ENCODE peak calls at places on chromosomes 2 and 18, in five cellular contexts. H, I, R, F and S are unnamed samples.

GRCh38 chr2:235030126-235030525 is 78.3 kb downstream of the SH3BP4 start:
- DNase-seq in H (no peak), I (no peak), R (no peak), F (no peak), S (no peak)

GRCh38 chr2:189580662-189581353 is at the start of gene SLC40A1:
- DNase-seq in I (peak; percentile 64), H (peak; percentile 88), R (peak; percentile 47), F (peak; percentile 48), S (peak; percentile 82)

GRCh38 chr2:241107384-241107783 is 5.3 kb upstream of the MTERF4 start:
- DNase-seq in I (no peak), H (no peak), R (no peak), F (no peak), S (no peak)

GRCh38 chr2:238868616-238869292 is 20.9 kb downstream of the TWIST2 start:
- DNase-seq in H (peak; percentile 58), R (no peak), I (peak; percentile 60), F (peak; percentile 50), S (no peak)

GRCh38 chr18:57670046-57670445 is 48.4 kb upstream of the NARS1 start:
- DNase-seq in R (no peak), F (no peak), H (no peak), I (no peak), S (no peak)

GRCh38 chr2:54904836-54905235 is 145.4 kb downstream of the RTN4 start:
- DNase-seq in R (no peak), F (no peak), I (no peak), H (no peak), S (peak; percentile 70)

GRCh38 chr2:147843421-147843863 is 1.4 kb upstream of the ACVR2A start:
- DNase-seq in F (no peak), R (no peak), H (no peak), I (no peak), S (no peak)

GRCh38 chr2:231191896-231192872 is 6.2 kb upstream of the ARMC9 start:
- DNase-seq in H (peak; percentile 81), R (no peak), I (peak; percentile 74), F (peak; percentile 63), S (peak; percentile 62)

GRCh38 chr2:208266641-208267335 is 733 bp downstream of the PIKFYVE start:
- DNase-seq in I (peak; percentile 38), F (no peak), H (no peak), R (no peak), S (no peak)

GRCh38 chr18:10748641-10749040 is 222.8 kb downstream of the NAPG start:
- DNase-seq in I (peak; percentile 49), R (no peak), F (peak; percentile 42), H (no peak), S (no peak)

GRCh38 chr18:70024088-70024487 is 76.4 kb upstream of the CD226 start:
- DNase-seq in H (no peak), R (no peak), F (no peak), I (no peak), S (no peak)

GRCh38 chr2:86068098-86069047 is 37.3 kb downstream of the POLR1A start:
- DNase-seq in I (peak; percentile 68), F (peak; percentile 63), H (no peak), R (peak; percentile 72), S (no peak)

GRCh38 chr2:129711816-129712420 is 267.5 kb upstream of the RAB6C start:
- DNase-seq in F (no peak), H (no peak), I (no peak), R (no peak), S (no peak)

GRCh38 chr2:17747684-17748452 is 5.7 kb downstream of the SMC6 start:
- DNase-seq in R (no peak), H (no peak), I (peak; percentile 42), F (peak; percentile 25), S (no peak)

GRCh38 chr2:72112421-72112820 is 35.2 kb downstream of the CYP26B1 start:
- DNase-seq in I (peak; percentile 70), R (no peak), F (peak; percentile 58), H (no peak), S (peak; percentile 9)

GRCh38 chr2:206790311-206790935 is 25.0 kb downstream of the FASTKD2 start:
- DNase-seq in R (no peak), F (peak; percentile 71), I (peak; percentile 75), H (no peak), S (no peak)

GRCh38 chr2:54370405-54371104 is 85.6 kb upstream of the SPTBN1 start:
- DNase-seq in F (no peak), H (no peak), I (no peak), R (no peak), S (no peak)

GRCh38 chr2:136281281-136282117 is 163.6 kb upstream of the CXCR4 start:
- DNase-seq in R (peak; percentile 25), I (no peak), F (no peak), H (no peak), S (no peak)

GRCh38 chr2:44722002-44722625 is 219.4 kb upstream of the SIX3 start:
- DNase-seq in F (no peak), R (no peak), I (no peak), H (no peak), S (no peak)

GRCh38 chr2:53724511-53724910 is 43.1 kb upstream of the CHAC2 start:
- DNase-seq in H (no peak), F (peak; percentile 83), I (peak; percentile 85), R (no peak), S (no peak)

GRCh38 chr2:83471708-83472107 is 987.4 kb downstream of the SUCLG1 start:
- DNase-seq in R (no peak), H (no peak), F (no peak), I (no peak), S (no peak)

GRCh38 chr2:163610817-163611556 is 124.8 kb downstream of the FIGN start:
- DNase-seq in F (no peak), H (peak; percentile 16), I (no peak), R (no peak), S (no peak)

GRCh38 chr2:61359058-61359457 is 111.8 kb downstream of the USP34 start:
- DNase-seq in R (no peak), F (no peak), H (no peak), I (no peak), S (no peak)

GRCh38 chr2:240341064-240341463 is 94.4 kb upstream of the GPC1 start:
- DNase-seq in F (no peak), H (no peak), I (no peak), R (no peak), S (no peak)

GRCh38 chr2:234463626-234464290 is 33.1 kb downstream of the ARL4C start:
- DNase-seq in R (peak; percentile 51), F (no peak), H (no peak), I (peak; percentile 53), S (no peak)

GRCh38 chr2:165864353-165864752 is 70.3 kb upstream of the GALNT3 start:
- DNase-seq in R (no peak), F (no peak), H (no peak), I (no peak), S (no peak)

GRCh38 chr2:43136862-43137261 is 89.5 kb downstream of the ZFP36L2 start:
- DNase-seq in I (no peak), R (peak; percentile 87), F (no peak), H (no peak), S (no peak)

GRCh38 chr2:106976548-106976947 is 90.6 kb upstream of the ST6GAL2 start:
- DNase-seq in F (no peak), R (no peak), H (no peak), I (no peak), S (no peak)

GRCh38 chr18:32049393-32050161 is 31.0 kb downstream of the RNF125 start:
- DNase-seq in H (no peak), F (peak; percentile 52), R (peak; percentile 76), I (peak; percentile 55), S (peak; percentile 54)

GRCh38 chr2:126946323-126947089 is 47.8 kb downstream of the TEX51 start:
- DNase-seq in I (no peak), R (no peak), F (no peak), H (no peak), S (no peak)

GRCh38 chr2:190976521-190976920 is 37.5 kb downstream of the STAT1 start:
- DNase-seq in R (no peak), F (no peak), H (no peak), I (no peak), S (no peak)

GRCh38 chr2:241036964-241037421 is 38.6 kb downstream of the SNED1 start:
- DNase-seq in F (no peak), H (no peak), R (peak; percentile 67), I (no peak), S (no peak)

GRCh38 chr2:40451926-40452605 is at the start of gene SLC8A1:
- DNase-seq in R (no peak), H (peak; percentile 37), F (peak; percentile 29), I (peak; percentile 61), S (no peak)

GRCh38 chr18:79384151-79384807 is 11.5 kb upstream of the NFATC1 start:
- DNase-seq in R (peak; percentile 14), I (no peak), H (no peak), F (no peak), S (peak; percentile 17)

GRCh38 chr18:75625966-75626365 is 198.5 kb upstream of the SMIM21 start:
- DNase-seq in F (peak; percentile 30), R (no peak), I (peak; percentile 53), H (no peak), S (no peak)

GRCh38 chr2:166563894-166564293 is 69.8 kb upstream of the SCN7A start:
- DNase-seq in I (peak; percentile 17), H (no peak), F (peak; percentile 14), R (no peak), S (no peak)

GRCh38 chr2:240250985-240251847 is 110.8 kb upstream of the OTOS start:
- DNase-seq in F (peak; percentile 78), H (peak; percentile 92), R (peak; percentile 40), I (peak; percentile 85), S (peak; percentile 74)

GRCh38 chr2:161041356-161041755 is 118.9 kb upstream of the TANK start:
- DNase-seq in H (no peak), R (no peak), I (peak; percentile 38), F (peak; percentile 32), S (no peak)

GRCh38 chr2:167823066-167823465 is 424.3 kb downstream of the STK39 start:
- DNase-seq in H (no peak), F (no peak), R (no peak), I (no peak), S (no peak)
- H3K4me1 ChIP-seq in H (no peaks in the 10 kb centered on the region), F (no peaks in the 10 kb centered on the region), R (no peaks in the 10 kb centered on the region), I (no peaks in the 10 kb centered on the region), S (no peaks in the 10 kb centered on the region)

GRCh38 chr2:45938649-45939511 is 287.4 kb downstream of the PRKCE start:
- DNase-seq in F (peak; percentile 94), I (peak; percentile 96), H (peak; percentile 74), R (no peak), S (peak; percentile 88)
- TF ChIP-seq CTCF in F (no peak), I (no peak), H (no peak), R (no peak), S (no peak)

GRCh38 chr2:9179572-9180201 is 26.9 kb upstream of the ASAP2 start:
- DNase-seq in R (no peak), F (peak; percentile 93), I (peak; percentile 95), H (peak; percentile 29), S (peak; percentile 81)
- H3K4me3 ChIP-seq in R (no peak overlapping the region), F (peak overlapping the region; percentile 15), I (peak overlapping the region; percentile 14), H (no peak overlapping the region), S (no peak overlapping the region)

DNA sequence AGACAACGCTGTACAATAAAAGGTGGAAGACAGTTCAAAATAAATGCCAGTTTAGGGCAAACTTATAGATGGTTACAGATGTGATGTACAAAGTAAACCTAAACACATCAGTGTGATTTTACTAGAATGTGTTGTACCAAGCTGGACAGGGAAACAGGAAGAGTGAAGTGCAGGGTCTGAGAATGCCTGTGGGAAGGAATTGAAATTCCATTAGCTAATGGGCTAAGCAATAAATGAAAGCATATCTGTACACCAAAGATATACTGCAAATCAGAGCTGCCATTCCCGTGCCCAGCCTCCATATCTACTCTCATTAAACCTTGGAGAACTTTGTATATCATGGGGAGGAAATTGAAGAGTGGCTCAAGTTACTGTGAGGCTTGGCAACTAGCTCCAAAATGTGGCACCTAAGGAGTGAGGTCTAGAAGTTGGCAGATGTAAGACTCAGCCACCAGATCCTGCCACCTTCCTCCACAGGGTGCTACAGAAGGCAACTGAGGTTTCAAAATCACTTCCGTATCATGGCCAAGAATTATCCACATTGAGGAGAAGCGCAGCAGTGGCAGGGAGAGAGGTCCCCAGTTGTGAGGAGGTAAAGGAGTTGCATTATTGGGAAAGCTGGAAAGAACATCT is 277.8 kb downstream of the TCF4 start:
- DNase-seq in I (no peak), R (no peak), F (no peak), H (no peak), S (no peak)
- H3K4me1 ChIP-seq in I (no peaks in the 10 kb centered on the region), R (no peaks in the 10 kb centered on the region), F (no peaks in the 10 kb centered on the region), H (peaks cover 9% of the 10 kb centered on the region), S (no peaks in the 10 kb centered on the region)